ENCODE peak calls at places on chromosome 3, in seven cellular contexts. One of them, this sample, is unnamed.

GRCh38 chr3:153595186-153595815 is 433.3 kb downstream of the RAP2B start:
- DNase-seq in T-helper 2 cell: no peak
- DNase-seq in RKO: peak; percentile 61
- DNase-seq in NCI-H460: peak; percentile 18
- DNase-seq in AG10803: peak; percentile 47
- DNase-seq in NCI-H1105: peak; percentile 40
- DNase-seq in effector memory CD4-positive, alpha-beta T cell: no peak
- DNase-seq in this sample: peak; percentile 22

GRCh38 chr3:10779293-10779805 is 36.7 kb upstream of the SLC6A11 start:
- DNase-seq in RKO: no peak
- DNase-seq in NCI-H1105: no peak
- DNase-seq in T-helper 2 cell: no peak
- DNase-seq in NCI-H460: no peak
- DNase-seq in AG10803: no peak
- DNase-seq in effector memory CD4-positive, alpha-beta T cell: no peak
- DNase-seq in this sample: no peak

GRCh38 chr3:111547645-111548044 is 5.6 kb downstream of the CD96 start:
- DNase-seq in AG10803: no peak
- DNase-seq in effector memory CD4-positive, alpha-beta T cell: no peak
- DNase-seq in T-helper 2 cell: no peak
- DNase-seq in RKO: no peak
- DNase-seq in NCI-H1105: no peak
- DNase-seq in NCI-H460: no peak
- DNase-seq in this sample: no peak

GRCh38 chr3:185645596-185646381 is 59.7 kb downstream of the SENP2 start:
- DNase-seq in effector memory CD4-positive, alpha-beta T cell: no peak
- DNase-seq in T-helper 2 cell: no peak
- DNase-seq in AG10803: no peak
- DNase-seq in RKO: no peak
- DNase-seq in NCI-H1105: peak; percentile 59
- DNase-seq in NCI-H460: no peak
- DNase-seq in this sample: no peak

GRCh38 chr3:67783281-67784250 is 129.2 kb upstream of the SUCLG2 start:
- DNase-seq in NCI-H1105: no peak
- DNase-seq in RKO: no peak
- DNase-seq in AG10803: peak; percentile 2
- DNase-seq in NCI-H460: no peak
- DNase-seq in T-helper 2 cell: no peak
- DNase-seq in effector memory CD4-positive, alpha-beta T cell: no peak
- DNase-seq in this sample: peak; percentile 41

GRCh38 chr3:46946856-46947544 is 29.5 kb downstream of the CCDC12 start:
- DNase-seq in NCI-H1105: no peak
- DNase-seq in T-helper 2 cell: peak; percentile 42
- DNase-seq in effector memory CD4-positive, alpha-beta T cell: peak; percentile 84
- DNase-seq in RKO: peak; percentile 29
- DNase-seq in AG10803: no peak
- DNase-seq in NCI-H460: no peak
- DNase-seq in this sample: peak; percentile 83

GRCh38 chr3:38834110-38834509 is 18.1 kb upstream of the SCN10A start:
- DNase-seq in RKO: peak; percentile 86
- DNase-seq in T-helper 2 cell: no peak
- DNase-seq in effector memory CD4-positive, alpha-beta T cell: no peak
- DNase-seq in NCI-H460: no peak
- DNase-seq in NCI-H1105: no peak
- DNase-seq in AG10803: peak; percentile 79
- DNase-seq in this sample: peak; percentile 87

GRCh38 chr3:159216295-159216694 is 414.4 kb downstream of the MFSD1 start:
- DNase-seq in T-helper 2 cell: no peak
- DNase-seq in effector memory CD4-positive, alpha-beta T cell: no peak
- DNase-seq in RKO: no peak
- DNase-seq in AG10803: no peak
- DNase-seq in NCI-H1105: no peak
- DNase-seq in NCI-H460: no peak
- DNase-seq in this sample: no peak

GRCh38 chr3:86787091-86787490 is 203.9 kb downstream of the VGLL3 start:
- DNase-seq in RKO: no peak
- DNase-seq in AG10803: peak; percentile 44
- DNase-seq in effector memory CD4-positive, alpha-beta T cell: no peak
- DNase-seq in NCI-H1105: no peak
- DNase-seq in T-helper 2 cell: no peak
- DNase-seq in NCI-H460: no peak
- DNase-seq in this sample: peak; percentile 79

GRCh38 chr3:107674371-107674770 is 151.6 kb downstream of the BBX start:
- DNase-seq in NCI-H1105: no peak
- DNase-seq in T-helper 2 cell: no peak
- DNase-seq in RKO: no peak
- DNase-seq in effector memory CD4-positive, alpha-beta T cell: no peak
- DNase-seq in NCI-H460: no peak
- DNase-seq in AG10803: no peak
- DNase-seq in this sample: no peak

GRCh38 chr3:82088749-82089148 is 327.3 kb upstream of the GBE1 start:
- DNase-seq in RKO: no peak
- DNase-seq in NCI-H460: no peak
- DNase-seq in AG10803: no peak
- DNase-seq in T-helper 2 cell: no peak
- DNase-seq in NCI-H1105: no peak
- DNase-seq in effector memory CD4-positive, alpha-beta T cell: no peak
- DNase-seq in this sample: no peak

GRCh38 chr3:169494982-169495381 is 168.5 kb downstream of the MECOM start:
- DNase-seq in NCI-H460: no peak
- DNase-seq in effector memory CD4-positive, alpha-beta T cell: no peak
- DNase-seq in AG10803: no peak
- DNase-seq in RKO: no peak
- DNase-seq in NCI-H1105: peak; percentile 74
- DNase-seq in T-helper 2 cell: no peak
- DNase-seq in this sample: no peak

GRCh38 chr3:15633159-15633558 is 31.6 kb downstream of the BTD start:
- DNase-seq in effector memory CD4-positive, alpha-beta T cell: no peak
- DNase-seq in NCI-H460: no peak
- DNase-seq in T-helper 2 cell: no peak
- DNase-seq in AG10803: no peak
- DNase-seq in NCI-H1105: peak; percentile 26
- DNase-seq in RKO: no peak
- DNase-seq in this sample: no peak

This sample was measured in EL.